ENCODE peak calls at places on chromosomes 3 and 15, in ten cellular contexts. One of them, this sample, is unnamed.

GRCh38 chr3:26484140-26484539 is 138.4 kb upstream of the LRRC3B start:
- DNase-seq in neural crest cell: no peak
- DNase-seq in esophagus squamous epithelium: no peak
- DNase-seq in thoracic aorta: no peak
- DNase-seq in AG04450: no peak
- DNase-seq in mucosa of descending colon: no peak
- DNase-seq in tibial artery: no peak
- DNase-seq in psoas muscle: no peak
- DNase-seq in PC-9: no peak
- DNase-seq in RWPE1: no peak
- DNase-seq in this sample: no peak

GRCh38 chr3:36060950-36061349 is 319.4 kb upstream of the STAC start:
- DNase-seq in neural crest cell: no peak
- DNase-seq in esophagus squamous epithelium: no peak
- DNase-seq in thoracic aorta: no peak
- DNase-seq in AG04450: no peak
- DNase-seq in mucosa of descending colon: no peak
- DNase-seq in tibial artery: no peak
- DNase-seq in psoas muscle: no peak
- DNase-seq in PC-9: no peak
- DNase-seq in RWPE1: no peak
- DNase-seq in this sample: no peak

GRCh38 chr3:189871384-189871783 is 240.2 kb downstream of the TP63 start:
- DNase-seq in neural crest cell: no peak
- DNase-seq in esophagus squamous epithelium: no peak
- DNase-seq in thoracic aorta: no peak
- DNase-seq in AG04450: no peak
- DNase-seq in mucosa of descending colon: no peak
- DNase-seq in tibial artery: no peak
- DNase-seq in psoas muscle: no peak
- DNase-seq in PC-9: no peak
- DNase-seq in RWPE1: no peak
- DNase-seq in this sample: no peak

GRCh38 chr15:73704869-73705645 is 20.9 kb downstream of the CD276 start:
- DNase-seq in neural crest cell: peak
- DNase-seq in esophagus squamous epithelium: peak
- DNase-seq in thoracic aorta: no peak
- DNase-seq in AG04450: no peak
- DNase-seq in mucosa of descending colon: peak
- DNase-seq in tibial artery: peak
- DNase-seq in psoas muscle: peak
- DNase-seq in PC-9: peak
- DNase-seq in RWPE1: peak
- DNase-seq in this sample: peak

GRCh38 chr15:91867581-91868026 is 14.1 kb downstream of the SLCO3A1 start:
- DNase-seq in neural crest cell: no peak
- DNase-seq in esophagus squamous epithelium: no peak
- DNase-seq in thoracic aorta: peak
- DNase-seq in AG04450: peak
- DNase-seq in mucosa of descending colon: peak
- DNase-seq in tibial artery: peak
- DNase-seq in psoas muscle: peak
- DNase-seq in PC-9: peak
- DNase-seq in RWPE1: peak
- DNase-seq in this sample: no peak

GRCh38 chr3:22269827-22270226 is 518.8 kb upstream of the ZNF385D start:
- DNase-seq in neural crest cell: no peak
- DNase-seq in esophagus squamous epithelium: no peak
- DNase-seq in thoracic aorta: no peak
- DNase-seq in AG04450: no peak
- DNase-seq in mucosa of descending colon: no peak
- DNase-seq in tibial artery: peak
- DNase-seq in psoas muscle: no peak
- DNase-seq in PC-9: no peak
- DNase-seq in RWPE1: no peak
- DNase-seq in this sample: no peak

GRCh38 chr15:39580630-39581500 is at the start of gene THBS1:
- DNase-seq in neural crest cell: peak
- DNase-seq in esophagus squamous epithelium: peak
- DNase-seq in thoracic aorta: peak
- DNase-seq in AG04450: peak
- DNase-seq in mucosa of descending colon: peak
- DNase-seq in tibial artery: peak
- DNase-seq in psoas muscle: peak
- DNase-seq in PC-9: peak
- DNase-seq in RWPE1: peak
- DNase-seq in this sample: no peak

GRCh38 chr15:75650908-75651809 is 3.4 kb downstream of the SNX33 start:
- DNase-seq in neural crest cell: no peak
- DNase-seq in esophagus squamous epithelium: no peak
- DNase-seq in thoracic aorta: no peak
- DNase-seq in AG04450: no peak
- DNase-seq in mucosa of descending colon: no peak
- DNase-seq in tibial artery: peak
- DNase-seq in psoas muscle: peak
- DNase-seq in PC-9: peak
- DNase-seq in RWPE1: no peak
- DNase-seq in this sample: no peak

GRCh38 chr3:66379565-66379964 is 121.3 kb downstream of the LRIG1 start:
- DNase-seq in neural crest cell: no peak
- DNase-seq in esophagus squamous epithelium: no peak
- DNase-seq in thoracic aorta: no peak
- DNase-seq in AG04450: no peak
- DNase-seq in mucosa of descending colon: no peak
- DNase-seq in tibial artery: no peak
- DNase-seq in psoas muscle: no peak
- DNase-seq in PC-9: no peak
- DNase-seq in RWPE1: no peak
- DNase-seq in this sample: no peak

GRCh38 chr3:66380200-66380932 is 120.5 kb downstream of the LRIG1 start:
- DNase-seq in neural crest cell: no peak
- DNase-seq in esophagus squamous epithelium: no peak
- DNase-seq in thoracic aorta: no peak
- DNase-seq in AG04450: no peak
- DNase-seq in mucosa of descending colon: no peak
- DNase-seq in tibial artery: no peak
- DNase-seq in psoas muscle: no peak
- DNase-seq in PC-9: no peak
- DNase-seq in RWPE1: no peak
- DNase-seq in this sample: no peak

GRCh38 chr3:66377800-66378199 is 123.0 kb downstream of the LRIG1 start:
- DNase-seq in neural crest cell: no peak
- DNase-seq in esophagus squamous epithelium: no peak
- DNase-seq in thoracic aorta: no peak
- DNase-seq in AG04450: no peak
- DNase-seq in mucosa of descending colon: no peak
- DNase-seq in tibial artery: no peak
- DNase-seq in psoas muscle: no peak
- DNase-seq in PC-9: no peak
- DNase-seq in RWPE1: no peak
- DNase-seq in this sample: no peak

GRCh38 chr3:66376568-66376967 is 124.3 kb downstream of the LRIG1 start:
- DNase-seq in neural crest cell: no peak
- DNase-seq in esophagus squamous epithelium: no peak
- DNase-seq in thoracic aorta: no peak
- DNase-seq in AG04450: no peak
- DNase-seq in mucosa of descending colon: no peak
- DNase-seq in tibial artery: peak
- DNase-seq in psoas muscle: no peak
- DNase-seq in PC-9: no peak
- DNase-seq in RWPE1: peak
- DNase-seq in this sample: no peak

DNA sequence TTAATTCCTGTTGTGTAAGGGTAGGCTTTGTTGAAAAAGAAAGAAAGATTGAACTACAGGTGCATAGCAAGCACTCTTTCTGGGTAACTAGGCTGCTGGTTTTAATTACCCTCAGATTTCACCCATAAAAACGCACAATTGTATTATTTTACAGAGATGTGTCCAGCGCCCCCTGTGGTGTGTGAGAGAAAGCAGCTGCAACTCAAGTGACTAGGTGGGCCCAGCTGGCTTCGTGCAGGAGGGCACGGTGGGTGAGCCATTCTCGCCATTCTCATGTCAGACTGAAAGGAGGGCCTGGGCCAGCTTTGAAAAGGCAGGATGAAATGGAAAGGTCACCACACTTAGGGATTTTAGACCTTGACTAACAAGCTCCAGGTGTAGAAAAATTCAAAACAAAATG is 122.6 kb downstream of the LRIG1 start:
- DNase-seq in neural crest cell: peak
- DNase-seq in esophagus squamous epithelium: no peak
- DNase-seq in thoracic aorta: no peak
- DNase-seq in AG04450: no peak
- DNase-seq in mucosa of descending colon: no peak
- DNase-seq in tibial artery: no peak
- DNase-seq in psoas muscle: no peak
- DNase-seq in PC-9: no peak
- DNase-seq in RWPE1: no peak
- DNase-seq in this sample: no peak
- TF ChIP-seq CTCF in neural crest cell: peak
- TF ChIP-seq CTCF in esophagus squamous epithelium: no peak
- TF ChIP-seq CTCF in thoracic aorta: peak
- TF ChIP-seq CTCF in AG04450: peak
- TF ChIP-seq CTCF in mucosa of descending colon: peak
- TF ChIP-seq CTCF in tibial artery: peak
- TF ChIP-seq CTCF in psoas muscle: peak
- TF ChIP-seq CTCF in PC-9: peak
- TF ChIP-seq CTCF in RWPE1: no peak
- TF ChIP-seq CTCF in this sample: peak

DNA sequence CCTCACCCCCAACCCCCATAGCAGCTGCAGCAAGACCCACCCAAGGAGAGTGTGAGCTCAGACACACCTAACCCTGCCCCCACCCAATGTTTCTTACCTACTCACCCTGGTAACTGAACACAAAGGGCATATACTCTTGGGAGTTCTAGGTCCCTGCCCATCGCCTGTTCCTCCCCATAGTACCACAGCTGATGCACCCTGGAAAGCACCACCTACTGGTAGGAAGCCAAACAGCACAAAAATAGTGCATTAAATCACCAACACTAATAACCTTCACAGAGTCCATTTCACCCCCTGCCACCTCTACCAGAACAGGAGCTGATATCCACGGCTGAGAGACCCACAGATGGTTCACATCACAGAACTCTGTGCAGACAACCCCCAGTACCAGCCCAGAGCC is 245.2 kb downstream of the EFHB start:
- DNase-seq in neural crest cell: no peak
- DNase-seq in esophagus squamous epithelium: no peak
- DNase-seq in thoracic aorta: no peak
- DNase-seq in AG04450: no peak
- DNase-seq in mucosa of descending colon: no peak
- DNase-seq in tibial artery: no peak
- DNase-seq in psoas muscle: no peak
- DNase-seq in PC-9: no peak
- DNase-seq in RWPE1: no peak
- DNase-seq in this sample: no peak
- TF ChIP-seq CTCF in neural crest cell: peak
- TF ChIP-seq CTCF in esophagus squamous epithelium: no peak
- TF ChIP-seq CTCF in thoracic aorta: no peak
- TF ChIP-seq CTCF in AG04450: no peak
- TF ChIP-seq CTCF in mucosa of descending colon: no peak
- TF ChIP-seq CTCF in tibial artery: no peak
- TF ChIP-seq CTCF in psoas muscle: no peak
- TF ChIP-seq CTCF in PC-9: peak
- TF ChIP-seq CTCF in RWPE1: no peak
- TF ChIP-seq CTCF in this sample: peak

DNA sequence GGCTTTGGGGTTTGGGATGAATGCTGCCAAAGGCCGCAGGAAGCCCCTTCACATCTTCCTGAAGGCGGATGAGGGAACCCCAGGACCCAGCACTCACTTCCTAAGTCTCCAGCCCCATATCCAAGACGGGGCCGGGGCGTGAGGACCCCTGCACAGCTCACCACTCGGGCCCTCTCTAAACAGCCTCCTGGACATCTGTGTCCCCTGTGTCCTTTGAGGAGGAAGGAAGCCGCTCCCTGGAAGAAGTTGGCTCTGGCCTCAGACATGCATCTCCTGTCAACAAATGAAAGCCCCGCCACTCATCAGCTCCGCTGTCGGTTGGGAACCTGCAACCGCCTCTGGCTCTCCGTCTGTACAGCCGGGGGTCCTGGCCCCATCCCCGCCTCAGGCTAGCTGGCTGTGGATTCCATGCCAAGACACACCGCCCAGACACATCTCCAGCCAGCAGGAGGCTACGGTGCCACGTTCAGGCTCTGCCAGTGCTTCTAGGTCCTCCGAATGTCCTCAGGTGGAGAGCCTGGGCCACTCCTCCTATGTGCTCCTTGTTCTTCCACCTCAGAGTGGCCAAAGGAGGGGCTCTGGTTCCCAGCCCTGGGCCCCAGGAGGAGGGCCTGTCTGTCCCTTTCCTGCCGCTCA is 140.0 kb upstream of the MEF2A start:
- DNase-seq in neural crest cell: no peak
- DNase-seq in esophagus squamous epithelium: no peak
- DNase-seq in thoracic aorta: no peak
- DNase-seq in AG04450: no peak
- DNase-seq in mucosa of descending colon: peak
- DNase-seq in tibial artery: peak
- DNase-seq in psoas muscle: no peak
- DNase-seq in PC-9: no peak
- DNase-seq in RWPE1: no peak
- DNase-seq in this sample: no peak
- TF ChIP-seq CTCF in neural crest cell: no peak
- TF ChIP-seq CTCF in esophagus squamous epithelium: no peak
- TF ChIP-seq CTCF in thoracic aorta: no peak
- TF ChIP-seq CTCF in AG04450: no peak
- TF ChIP-seq CTCF in mucosa of descending colon: no peak
- TF ChIP-seq CTCF in tibial artery: peak
- TF ChIP-seq CTCF in psoas muscle: no peak
- TF ChIP-seq CTCF in PC-9: peak
- TF ChIP-seq CTCF in RWPE1: no peak
- TF ChIP-seq CTCF in this sample: no peak

GRCh38 chr3:126955004-126955790 is 27.7 kb upstream of the PLXNA1 start:
- DNase-seq in neural crest cell: no peak
- DNase-seq in esophagus squamous epithelium: no peak
- DNase-seq in thoracic aorta: no peak
- DNase-seq in AG04450: no peak
- DNase-seq in mucosa of descending colon: no peak
- DNase-seq in tibial artery: no peak
- DNase-seq in psoas muscle: no peak
- DNase-seq in PC-9: no peak
- DNase-seq in RWPE1: no peak
- DNase-seq in this sample: peak

GRCh38 chr3:126957776-126958637 is 24.9 kb upstream of the PLXNA1 start:
- DNase-seq in neural crest cell: no peak
- DNase-seq in esophagus squamous epithelium: no peak
- DNase-seq in thoracic aorta: no peak
- DNase-seq in AG04450: no peak
- DNase-seq in mucosa of descending colon: no peak
- DNase-seq in tibial artery: peak
- DNase-seq in psoas muscle: no peak
- DNase-seq in PC-9: no peak
- DNase-seq in RWPE1: no peak
- DNase-seq in this sample: no peak

GRCh38 chr3:126958638-126959085 is 24.3 kb upstream of the PLXNA1 start:
- DNase-seq in neural crest cell: no peak
- DNase-seq in esophagus squamous epithelium: no peak
- DNase-seq in thoracic aorta: no peak
- DNase-seq in AG04450: no peak
- DNase-seq in mucosa of descending colon: no peak
- DNase-seq in tibial artery: no peak
- DNase-seq in psoas muscle: no peak
- DNase-seq in PC-9: no peak
- DNase-seq in RWPE1: no peak
- DNase-seq in this sample: no peak

GRCh38 chr3:126956361-126956760 is 26.6 kb upstream of the PLXNA1 start:
- DNase-seq in neural crest cell: no peak
- DNase-seq in esophagus squamous epithelium: no peak
- DNase-seq in thoracic aorta: no peak
- DNase-seq in AG04450: no peak
- DNase-seq in mucosa of descending colon: no peak
- DNase-seq in tibial artery: no peak
- DNase-seq in psoas muscle: no peak
- DNase-seq in PC-9: no peak
- DNase-seq in RWPE1: no peak
- DNase-seq in this sample: no peak

GRCh38 chr3:126956866-126957650 is 25.9 kb upstream of the PLXNA1 start:
- DNase-seq in neural crest cell: no peak
- DNase-seq in esophagus squamous epithelium: no peak
- DNase-seq in thoracic aorta: no peak
- DNase-seq in AG04450: no peak
- DNase-seq in mucosa of descending colon: no peak
- DNase-seq in tibial artery: peak
- DNase-seq in psoas muscle: no peak
- DNase-seq in PC-9: no peak
- DNase-seq in RWPE1: peak
- DNase-seq in this sample: no peak
- TF ChIP-seq CTCF in neural crest cell: no peak
- TF ChIP-seq CTCF in esophagus squamous epithelium: no peak
- TF ChIP-seq CTCF in thoracic aorta: no peak
- TF ChIP-seq CTCF in AG04450: no peak
- TF ChIP-seq CTCF in mucosa of descending colon: no peak
- TF ChIP-seq CTCF in tibial artery: no peak
- TF ChIP-seq CTCF in psoas muscle: no peak
- TF ChIP-seq CTCF in PC-9: no peak
- TF ChIP-seq CTCF in RWPE1: peak
- TF ChIP-seq CTCF in this sample: no peak